ENCODE peak calls at places on chromosomes 4 and X, in five cellular contexts. V is GM23338, O is SK-N-SH, B is PC-3, F is hepatocyte. U is an unnamed sample.

GRCh38 chr4:72397314-72397713 is 171.7 kb downstream of the ADAMTS3 start:
- DNase-seq in V (no peak), O (no peak), B (no peak), F (peak; percentile 11), U (peak; percentile 7)

GRCh38 chr4:153566751-153567150 is 100.6 kb downstream of the TMEM131L start:
- DNase-seq in V (no peak), O (no peak), B (no peak), F (no peak), U (no peak)

GRCh38 chrX:119015407-119016242 is 41.2 kb downstream of the LONRF3 start:
- DNase-seq in V (no peak), O (no peak), B (peak; percentile 98), F (peak; percentile 21), U (peak; percentile 87)

GRCh38 chr4:153465583-153465921 is 608 bp upstream of the TMEM131L start:
- DNase-seq in V (peak; percentile 63), O (peak; percentile 75), B (peak; percentile 47), F (peak; percentile 60), U (peak; percentile 75)

GRCh38 chr4:102869569-102870227 is 906 bp downstream of the CISD2 start:
- DNase-seq in V (peak; percentile 45), O (no peak), B (no peak), F (no peak), U (no peak)

GRCh38 chrX:23003121-23003520 is 3.4 kb downstream of the DDX53 start:
- DNase-seq in V (no peak), O (no peak), B (peak; percentile 20), F (no peak), U (peak; percentile 65)

GRCh38 chr4:132642196-132642817 is 506.8 kb upstream of the PCDH10 start:
- DNase-seq in V (peak; percentile 81), O (peak; percentile 46), B (peak; percentile 61), F (peak; percentile 67), U (peak; percentile 27)

GRCh38 chr4:139853309-139853708 is 187.7 kb downstream of the MGST2 start:
- DNase-seq in V (peak; percentile 66), O (no peak), B (no peak), F (no peak), U (no peak)

GRCh38 chr4:150242820-150243458 is 164.7 kb downstream of the DCLK2 start:
- DNase-seq in V (peak; percentile 80), O (peak; percentile 74), B (peak; percentile 55), F (peak; percentile 48), U (peak; percentile 49)

GRCh38 chrX:130994671-130995070 is 63.5 kb upstream of the ARHGAP36 start:
- DNase-seq in V (peak; percentile 61), O (peak; percentile 30), B (peak; percentile 40), F (peak; percentile 46), U (peak; percentile 41)

GRCh38 chr4:183175631-183176232 is 76.7 kb downstream of the WWC2 start:
- DNase-seq in V (no peak), O (no peak), B (peak; percentile 69), F (no peak), U (peak; percentile 49)

DNA sequence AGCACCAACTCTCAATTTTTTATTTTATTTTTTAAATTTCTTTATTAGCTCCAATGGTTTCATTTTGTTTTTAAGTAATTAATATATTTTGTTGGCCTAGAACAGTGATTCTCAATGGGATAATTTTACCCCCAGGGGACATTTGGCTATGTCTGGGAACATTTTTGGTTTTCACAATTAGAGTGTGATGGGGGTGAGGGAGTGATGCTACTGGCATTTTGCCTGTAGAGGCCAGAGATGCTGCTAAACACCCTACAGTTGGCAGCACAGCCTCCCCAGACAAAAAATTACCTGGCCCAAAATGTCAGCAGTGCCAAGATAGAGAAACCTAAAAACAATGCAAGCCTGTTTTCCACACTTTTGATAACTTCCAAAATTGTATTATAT is 64.6 kb downstream of the HHIP start:
- DNase-seq in V (no peak), O (no peak), B (no peak), F (no peak), U (no peak)
- TF ChIP-seq EZH2phosphoT487 in V (no peak), O (no peak), B (no peak), F (no peak), U (no peak)

DNA sequence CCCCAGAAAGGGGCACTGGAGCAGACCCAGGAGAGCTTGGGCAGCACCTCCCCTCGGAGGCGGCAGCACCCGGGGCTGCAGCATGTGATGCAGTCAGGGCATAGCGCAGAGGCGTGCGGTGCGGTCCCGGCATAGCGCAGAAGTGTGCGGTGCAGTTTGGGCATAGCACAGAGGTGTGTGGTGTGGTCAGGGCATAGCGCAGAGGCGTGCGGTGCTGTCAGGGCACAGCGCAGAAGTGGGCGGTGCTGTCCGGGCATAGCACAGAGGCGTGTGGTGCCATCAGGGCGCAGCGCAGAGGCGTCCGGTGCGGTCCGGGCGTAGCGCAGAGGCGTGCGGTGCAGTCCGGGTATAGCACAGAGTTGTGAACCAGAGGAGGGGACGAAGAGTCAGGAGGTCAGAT is 42.8 kb downstream of the ADRA2C start:
- DNase-seq in V (no peak), O (no peak), B (no peak), F (no peak), U (no peak)
- H3K27me3 ChIP-seq in V (no peaks in the 10 kb centered on the region), O (no peaks in the 10 kb centered on the region), B (peaks cover 17% of the 10 kb centered on the region), F (peaks cover 20% of the 10 kb centered on the region), U (peaks cover 22% of the 10 kb centered on the region)

GRCh38 chr4:101790521-101791188 is at the start of gene BANK1:
- DNase-seq in V (peak; percentile 86), O (peak; percentile 11), B (peak; percentile 47), F (peak; percentile 64), U (no peak)

GRCh38 chr4:101791189-101791572 is 651 bp downstream of the BANK1 start:
- DNase-seq in V (peak; percentile 48), O (no peak), B (peak; percentile 45), F (no peak), U (no peak)

GRCh38 chr4:101793397-101793796 is 2.9 kb downstream of the BANK1 start:
- DNase-seq in V (no peak), O (no peak), B (no peak), F (no peak), U (no peak)

GRCh38 chr4:101792056-101792575 is 1.6 kb downstream of the BANK1 start:
- DNase-seq in V (no peak), O (no peak), B (peak; percentile 49), F (no peak), U (no peak)

DNA sequence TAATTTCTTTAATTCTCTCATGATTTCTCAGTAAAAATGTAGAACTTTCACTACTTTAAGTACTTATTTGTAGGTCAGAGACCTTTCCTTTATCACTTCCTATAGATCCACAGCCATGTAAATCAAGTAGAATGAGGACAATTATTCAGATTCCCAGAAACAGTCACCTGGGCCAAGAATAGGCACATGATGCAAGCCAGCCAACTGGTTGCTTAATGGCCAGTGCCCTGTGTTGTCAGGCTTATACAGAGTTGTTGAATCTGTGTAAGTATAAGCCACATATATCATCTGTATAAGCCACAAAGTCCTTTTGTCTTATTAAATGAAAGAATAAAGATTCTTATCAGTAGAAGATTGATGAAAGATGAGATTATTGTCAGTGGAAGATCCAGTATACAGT is 5.2 kb downstream of the BANK1 start:
- DNase-seq in V (peak; percentile 14), O (no peak), B (no peak), F (no peak), U (no peak)
- H3K4me2 ChIP-seq in V (no peak overlapping the region), O (no peak overlapping the region), B (no peak overlapping the region), F (no peak overlapping the region), U (no peak overlapping the region)

GRCh38 chrX:110168585-110168984 is 149.3 kb downstream of the AMMECR1 start:
- DNase-seq in V (no peak), O (no peak), B (no peak), F (no peak), U (peak; percentile 84)
- TF ChIP-seq EZH2phosphoT487 in V (no peak), O (no peak), B (no peak), F (no peak), U (no peak)

GRCh38 chr4:146633471-146633800 is 5.3 kb upstream of the POU4F2 start:
- DNase-seq in V (peak; percentile 67), O (no peak), B (no peak), F (no peak), U (no peak)

GRCh38 chr4:146638801-146639351 is at the start of gene POU4F2:
- DNase-seq in V (peak; percentile 76), O (peak; percentile 78), B (no peak), F (peak; percentile 27), U (peak; percentile 52)

GRCh38 chr4:146634825-146635224 is 3.9 kb upstream of the POU4F2 start:
- DNase-seq in V (no peak), O (no peak), B (no peak), F (no peak), U (no peak)

GRCh38 chr4:146637853-146638800 is 566 bp upstream of the POU4F2 start:
- DNase-seq in V (peak; percentile 50), O (peak; percentile 66), B (no peak), F (no peak), U (no peak)

GRCh38 chr4:146632770-146633470 is 5.8 kb upstream of the POU4F2 start:
- DNase-seq in V (no peak), O (no peak), B (no peak), F (no peak), U (no peak)
- H3K27me3 ChIP-seq in V (peaks cover 100% of the 10 kb centered on the region), O (peaks cover 40% of the 10 kb centered on the region), B (peaks cover 91% of the 10 kb centered on the region), F (peaks cover 98% of the 10 kb centered on the region), U (peaks cover 66% of the 10 kb centered on the region)

DNA sequence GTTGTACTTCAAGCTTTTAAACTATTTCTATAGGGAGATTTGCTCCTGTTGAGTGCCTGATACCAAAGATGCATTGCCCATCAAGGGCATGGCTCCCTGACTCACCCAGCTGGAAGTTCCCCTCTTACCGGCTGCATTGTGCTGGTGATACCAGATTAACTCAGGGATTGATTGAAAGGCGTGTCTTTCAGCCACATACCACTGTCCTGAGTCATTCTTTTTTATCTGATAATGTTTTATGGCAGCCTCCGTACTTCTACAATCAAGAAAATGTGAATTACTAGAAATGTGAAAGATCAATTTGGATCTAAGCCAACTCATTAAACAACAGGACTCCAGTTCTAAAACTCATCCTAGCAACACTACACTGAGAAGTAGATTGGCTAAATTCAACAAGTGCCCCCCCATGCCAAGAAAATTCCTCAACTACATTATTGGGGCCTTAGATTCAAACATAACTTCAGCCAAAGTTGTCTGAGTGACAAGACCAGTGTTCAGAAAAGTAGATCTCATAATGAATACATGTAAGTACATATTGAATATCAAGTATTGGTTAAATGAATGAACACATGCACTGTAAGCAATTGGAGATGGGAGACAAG is 40.0 kb downstream of the TXK start:
- DNase-seq in V (peak; percentile 18), O (no peak), B (peak; percentile 84), F (peak; percentile 50), U (no peak)
- H3K4me2 ChIP-seq in V (no peak overlapping the region), O (no peak overlapping the region), B (peak overlapping the region; percentile 56), F (no peak overlapping the region), U (no peak overlapping the region)

DNA sequence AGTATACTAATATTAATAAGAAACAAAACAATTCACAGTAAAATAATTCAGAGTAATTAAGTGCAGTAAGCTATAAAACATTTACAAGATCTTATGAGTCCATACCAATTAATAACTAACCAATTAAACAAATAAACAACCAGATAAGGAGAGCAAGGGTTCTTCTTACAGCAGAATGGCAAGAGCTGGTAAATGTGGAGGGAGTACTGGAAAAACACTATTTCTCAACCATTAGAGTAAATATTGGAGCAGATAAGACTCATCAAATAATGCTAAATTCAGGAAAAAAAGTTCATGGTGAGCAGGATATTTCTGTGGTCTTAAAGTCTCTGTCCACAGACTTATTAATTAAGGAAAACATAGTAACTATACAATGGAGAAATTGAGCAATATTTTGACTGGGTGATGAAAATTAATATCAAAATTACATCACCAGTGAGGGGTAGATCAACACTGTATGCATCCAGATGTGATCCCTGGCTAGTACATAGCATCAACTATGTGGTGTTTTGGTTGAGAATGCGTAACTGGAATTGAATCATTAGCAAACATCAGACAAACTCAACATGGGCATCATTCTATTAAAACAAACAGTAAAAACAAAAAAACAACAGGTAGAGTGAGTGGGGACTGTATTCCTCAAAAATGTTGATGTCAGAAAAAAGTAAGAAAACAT is 1376.7 kb downstream of the PCDH19 start:
- DNase-seq in V (no peak), O (no peak), B (no peak), F (no peak), U (no peak)
- TF ChIP-seq EZH2phosphoT487 in V (no peak), O (no peak), B (no peak), F (no peak), U (no peak)

U was measured in GM23248.